ENCODE peak calls at places on chromosomes 16 and 17, in six cellular contexts. One of them, this sample, is unnamed.

GRCh38 chr17:72954595-72954994 is 137.9 kb downstream of the SLC39A11 start:
- DNase-seq in effector memory CD4-positive, alpha-beta T cell: no peak
- DNase-seq in ascending aorta: no peak
- DNase-seq in brain microvascular endothelial cell: no peak
- DNase-seq in cardiac muscle cell: no peak
- DNase-seq in psoas muscle: no peak
- DNase-seq in this sample: no peak

GRCh38 chr16:53129281-53130192 is 74.7 kb downstream of the CHD9 start:
- DNase-seq in cardiac muscle cell: peak
- DNase-seq in ascending aorta: no peak
- DNase-seq in effector memory CD4-positive, alpha-beta T cell: no peak
- DNase-seq in brain microvascular endothelial cell: peak
- DNase-seq in psoas muscle: no peak
- DNase-seq in this sample: no peak

GRCh38 chr16:83624436-83625120 is 183.2 kb upstream of the HSBP1 start:
- DNase-seq in ascending aorta: no peak
- DNase-seq in effector memory CD4-positive, alpha-beta T cell: no peak
- DNase-seq in cardiac muscle cell: no peak
- DNase-seq in brain microvascular endothelial cell: no peak
- DNase-seq in psoas muscle: no peak
- DNase-seq in this sample: no peak

GRCh38 chr16:49700222-49700927 is 155.5 kb downstream of the ZNF423 start:
- DNase-seq in ascending aorta: no peak
- DNase-seq in cardiac muscle cell: no peak
- DNase-seq in effector memory CD4-positive, alpha-beta T cell: no peak
- DNase-seq in brain microvascular endothelial cell: no peak
- DNase-seq in psoas muscle: peak
- DNase-seq in this sample: no peak

GRCh38 chr16:83651871-83652270 is 155.9 kb upstream of the HSBP1 start:
- DNase-seq in ascending aorta: no peak
- DNase-seq in cardiac muscle cell: no peak
- DNase-seq in effector memory CD4-positive, alpha-beta T cell: no peak
- DNase-seq in psoas muscle: no peak
- DNase-seq in brain microvascular endothelial cell: no peak
- DNase-seq in this sample: no peak

GRCh38 chr17:79542718-79543117 is 68.1 kb downstream of the RBFOX3 start:
- DNase-seq in effector memory CD4-positive, alpha-beta T cell: no peak
- DNase-seq in cardiac muscle cell: no peak
- DNase-seq in psoas muscle: peak
- DNase-seq in brain microvascular endothelial cell: no peak
- DNase-seq in ascending aorta: no peak
- DNase-seq in this sample: no peak

GRCh38 chr16:88716601-88717001 is 10.3 kb downstream of the CTU2 start:
- DNase-seq in effector memory CD4-positive, alpha-beta T cell: no peak
- DNase-seq in ascending aorta: no peak
- DNase-seq in cardiac muscle cell: no peak
- DNase-seq in brain microvascular endothelial cell: no peak
- DNase-seq in psoas muscle: no peak
- DNase-seq in this sample: no peak

GRCh38 chr16:16992986-16993783 is 477.6 kb downstream of the XYLT1 start:
- DNase-seq in ascending aorta: no peak
- DNase-seq in brain microvascular endothelial cell: no peak
- DNase-seq in psoas muscle: no peak
- DNase-seq in cardiac muscle cell: no peak
- DNase-seq in effector memory CD4-positive, alpha-beta T cell: no peak
- DNase-seq in this sample: no peak

GRCh38 chr17:1033503-1033902 is 36.6 kb downstream of the TIMM22 start:
- DNase-seq in brain microvascular endothelial cell: no peak
- DNase-seq in psoas muscle: no peak
- DNase-seq in cardiac muscle cell: no peak
- DNase-seq in effector memory CD4-positive, alpha-beta T cell: no peak
- DNase-seq in ascending aorta: no peak
- DNase-seq in this sample: no peak

DNA sequence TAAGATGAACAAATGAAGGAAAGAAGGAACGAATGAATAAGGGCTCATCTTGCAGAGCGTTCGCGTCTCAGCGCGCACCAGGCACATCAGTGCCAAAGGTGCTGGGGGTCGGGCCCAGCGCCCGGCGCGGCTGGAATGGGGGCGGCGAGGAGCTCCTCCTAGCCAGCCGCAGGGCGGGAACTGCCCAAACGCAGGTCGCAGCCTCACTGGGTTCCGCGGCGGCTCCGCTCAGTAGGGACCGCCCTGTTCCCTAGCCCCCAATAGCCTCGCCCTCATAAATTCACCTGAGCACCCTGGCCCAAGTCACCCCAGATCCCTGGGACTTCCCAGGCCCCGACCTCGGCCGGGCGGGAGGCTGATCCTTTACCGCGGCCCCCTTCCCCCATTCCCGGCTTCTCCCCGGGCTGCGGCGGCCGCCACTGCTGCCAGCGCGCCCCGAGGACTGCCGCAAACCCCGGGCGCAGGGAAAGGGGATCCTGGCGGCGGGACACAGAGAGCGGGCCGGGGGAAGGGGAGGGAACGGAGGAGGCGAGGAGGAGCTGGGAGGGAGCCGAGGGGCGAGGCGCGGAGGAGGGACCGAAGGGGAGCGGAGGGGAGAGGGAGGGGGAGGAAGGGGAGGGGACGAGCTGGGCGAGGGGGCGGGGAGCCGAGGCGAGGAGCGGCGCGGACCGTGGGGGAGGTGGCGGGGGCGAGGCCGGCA is 377 bp upstream of the CRHR1 start:
- DNase-seq in psoas muscle: peak
- DNase-seq in ascending aorta: no peak
- DNase-seq in effector memory CD4-positive, alpha-beta T cell: no peak
- DNase-seq in brain microvascular endothelial cell: no peak
- DNase-seq in cardiac muscle cell: peak
- DNase-seq in this sample: no peak
- H3K4me3 ChIP-seq in psoas muscle: peak
- H3K4me3 ChIP-seq in ascending aorta: peak
- H3K4me3 ChIP-seq in effector memory CD4-positive, alpha-beta T cell: peak
- H3K4me3 ChIP-seq in brain microvascular endothelial cell: peak
- H3K4me3 ChIP-seq in cardiac muscle cell: peak
- H3K4me3 ChIP-seq in this sample: peak

GRCh38 chr17:49002766-49003165 is 5.6 kb downstream of the IGF2BP1 start:
- DNase-seq in brain microvascular endothelial cell: no peak
- DNase-seq in effector memory CD4-positive, alpha-beta T cell: no peak
- DNase-seq in cardiac muscle cell: no peak
- DNase-seq in ascending aorta: no peak
- DNase-seq in psoas muscle: no peak
- DNase-seq in this sample: no peak

GRCh38 chr17:49001671-49002070 is 4.5 kb downstream of the IGF2BP1 start:
- DNase-seq in effector memory CD4-positive, alpha-beta T cell: no peak
- DNase-seq in psoas muscle: no peak
- DNase-seq in ascending aorta: no peak
- DNase-seq in brain microvascular endothelial cell: no peak
- DNase-seq in cardiac muscle cell: no peak
- DNase-seq in this sample: no peak

GRCh38 chr17:49005140-49005539 is 8.0 kb downstream of the IGF2BP1 start:
- DNase-seq in ascending aorta: no peak
- DNase-seq in psoas muscle: no peak
- DNase-seq in effector memory CD4-positive, alpha-beta T cell: no peak
- DNase-seq in brain microvascular endothelial cell: no peak
- DNase-seq in cardiac muscle cell: no peak
- DNase-seq in this sample: no peak

GRCh38 chr17:49002331-49002730 is 5.1 kb downstream of the IGF2BP1 start:
- DNase-seq in cardiac muscle cell: no peak
- DNase-seq in ascending aorta: no peak
- DNase-seq in brain microvascular endothelial cell: no peak
- DNase-seq in effector memory CD4-positive, alpha-beta T cell: no peak
- DNase-seq in psoas muscle: no peak
- DNase-seq in this sample: no peak

GRCh38 chr17:49003557-49004511 is 6.6 kb downstream of the IGF2BP1 start:
- DNase-seq in ascending aorta: no peak
- DNase-seq in brain microvascular endothelial cell: no peak
- DNase-seq in cardiac muscle cell: no peak
- DNase-seq in effector memory CD4-positive, alpha-beta T cell: no peak
- DNase-seq in psoas muscle: no peak
- DNase-seq in this sample: no peak
- H3K27ac ChIP-seq in ascending aorta: no peak
- H3K27ac ChIP-seq in brain microvascular endothelial cell: peak
- H3K27ac ChIP-seq in cardiac muscle cell: peak
- H3K27ac ChIP-seq in effector memory CD4-positive, alpha-beta T cell: no peak
- H3K27ac ChIP-seq in psoas muscle: no peak
- H3K27ac ChIP-seq in this sample: no peak

GRCh38 chr16:68246671-68247070 is 1.5 kb downstream of the PLA2G15 start:
- DNase-seq in effector memory CD4-positive, alpha-beta T cell: no peak
- DNase-seq in psoas muscle: peak
- DNase-seq in ascending aorta: no peak
- DNase-seq in cardiac muscle cell: no peak
- DNase-seq in brain microvascular endothelial cell: no peak
- DNase-seq in this sample: peak
- H3K4me3 ChIP-seq in effector memory CD4-positive, alpha-beta T cell: no peak
- H3K4me3 ChIP-seq in psoas muscle: peak
- H3K4me3 ChIP-seq in ascending aorta: peak
- H3K4me3 ChIP-seq in cardiac muscle cell: no peak
- H3K4me3 ChIP-seq in brain microvascular endothelial cell: no peak
- H3K4me3 ChIP-seq in this sample: peak

GRCh38 chr16:1543085-1543896 is 9.8 kb downstream of the TMEM204 start:
- DNase-seq in ascending aorta: peak
- DNase-seq in brain microvascular endothelial cell: peak
- DNase-seq in effector memory CD4-positive, alpha-beta T cell: no peak
- DNase-seq in psoas muscle: peak
- DNase-seq in cardiac muscle cell: peak
- DNase-seq in this sample: peak
- H3K27ac ChIP-seq in ascending aorta: peak
- H3K27ac ChIP-seq in brain microvascular endothelial cell: peak
- H3K27ac ChIP-seq in effector memory CD4-positive, alpha-beta T cell: peak
- H3K27ac ChIP-seq in psoas muscle: peak
- H3K27ac ChIP-seq in cardiac muscle cell: peak
- H3K27ac ChIP-seq in this sample: peak

GRCh38 chr17:7236808-7237207 is 2.4 kb downstream of the PHF23 start:
- DNase-seq in psoas muscle: no peak
- DNase-seq in effector memory CD4-positive, alpha-beta T cell: no peak
- DNase-seq in cardiac muscle cell: no peak
- DNase-seq in brain microvascular endothelial cell: no peak
- DNase-seq in ascending aorta: no peak
- DNase-seq in this sample: no peak
- H3K4me3 ChIP-seq in psoas muscle: peak
- H3K4me3 ChIP-seq in effector memory CD4-positive, alpha-beta T cell: no peak
- H3K4me3 ChIP-seq in cardiac muscle cell: no peak
- H3K4me3 ChIP-seq in brain microvascular endothelial cell: peak
- H3K4me3 ChIP-seq in ascending aorta: no peak
- H3K4me3 ChIP-seq in this sample: peak

GRCh38 chr16:2511128-2511785 is 2.5 kb upstream of the ATP6V0C start:
- DNase-seq in ascending aorta: no peak
- DNase-seq in effector memory CD4-positive, alpha-beta T cell: no peak
- DNase-seq in brain microvascular endothelial cell: peak
- DNase-seq in cardiac muscle cell: peak
- DNase-seq in psoas muscle: peak
- DNase-seq in this sample: peak

GRCh38 chr16:2513405-2514332 is at the start of gene ATP6V0C:
- DNase-seq in ascending aorta: peak
- DNase-seq in brain microvascular endothelial cell: peak
- DNase-seq in psoas muscle: peak
- DNase-seq in effector memory CD4-positive, alpha-beta T cell: peak
- DNase-seq in cardiac muscle cell: peak
- DNase-seq in this sample: peak

GRCh38 chr16:2512920-2513404 is 790 bp upstream of the ATP6V0C start:
- DNase-seq in psoas muscle: no peak
- DNase-seq in cardiac muscle cell: no peak
- DNase-seq in effector memory CD4-positive, alpha-beta T cell: no peak
- DNase-seq in brain microvascular endothelial cell: no peak
- DNase-seq in ascending aorta: no peak
- DNase-seq in this sample: peak

GRCh38 chr16:2514333-2515179 is 804 bp downstream of the ATP6V0C start:
- DNase-seq in ascending aorta: no peak
- DNase-seq in cardiac muscle cell: no peak
- DNase-seq in brain microvascular endothelial cell: no peak
- DNase-seq in effector memory CD4-positive, alpha-beta T cell: peak
- DNase-seq in psoas muscle: no peak
- DNase-seq in this sample: no peak

DNA sequence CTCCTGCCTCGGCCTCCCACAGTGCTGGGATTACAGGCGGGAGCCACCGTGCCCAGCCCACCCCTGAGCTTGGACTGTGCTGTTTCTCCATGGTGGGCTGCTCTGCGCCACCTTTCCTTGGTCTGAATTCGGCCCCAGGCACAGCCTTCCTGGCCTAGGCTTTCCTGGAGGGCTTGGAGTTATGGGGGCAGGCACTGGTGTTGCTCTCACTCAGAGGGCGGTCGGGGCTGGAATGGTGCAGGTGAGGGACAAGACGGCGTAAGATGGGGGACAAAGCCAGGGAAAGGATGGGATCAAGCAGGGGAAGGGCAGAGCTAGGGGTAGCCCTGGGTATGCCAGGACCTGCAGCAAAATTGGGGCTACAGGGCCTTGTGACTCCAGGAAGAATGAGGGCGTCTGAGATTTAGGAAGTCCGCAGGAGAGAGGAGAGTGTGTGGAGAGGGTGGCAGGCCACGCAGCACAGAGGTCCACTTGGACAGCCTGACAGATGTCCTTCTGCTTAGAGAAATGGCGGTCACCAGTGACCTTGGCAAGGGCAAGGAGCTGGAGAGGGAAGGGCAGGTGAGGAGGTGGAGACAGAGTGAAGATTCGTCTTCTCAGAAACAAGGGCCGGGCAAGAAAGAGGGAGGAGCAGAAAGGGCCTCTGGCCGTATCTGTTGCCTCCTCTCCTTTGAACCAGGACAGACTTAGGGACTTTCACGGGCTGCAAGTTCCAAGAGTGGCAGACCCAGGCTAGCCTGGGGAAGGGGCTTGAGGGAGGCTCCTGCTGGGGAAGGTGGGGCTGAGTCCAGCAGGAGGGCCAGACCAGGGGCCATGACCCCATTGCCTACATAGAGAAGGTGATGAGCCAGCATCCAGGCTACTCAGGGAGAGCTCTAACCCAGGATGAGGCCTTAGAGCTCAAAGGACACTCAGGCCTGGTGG is 1.5 kb upstream of the ATP6V0C start:
- DNase-seq in effector memory CD4-positive, alpha-beta T cell: no peak
- DNase-seq in ascending aorta: no peak
- DNase-seq in brain microvascular endothelial cell: no peak
- DNase-seq in psoas muscle: no peak
- DNase-seq in cardiac muscle cell: no peak
- DNase-seq in this sample: no peak
- H3K27ac ChIP-seq in effector memory CD4-positive, alpha-beta T cell: no peak
- H3K27ac ChIP-seq in ascending aorta: peak
- H3K27ac ChIP-seq in brain microvascular endothelial cell: no peak
- H3K27ac ChIP-seq in psoas muscle: peak
- H3K27ac ChIP-seq in cardiac muscle cell: peak
- H3K27ac ChIP-seq in this sample: peak

This sample was measured in lower lobe of right lung.